ENCODE peak calls at places on chromosomes 4 and X, in seven cellular contexts. One of them, this sample, is unnamed.

GRCh38 chr4:102390438-102390837 is 45.2 kb upstream of the SLC39A8 start:
- DNase-seq in HuH-7.5: no peak
- DNase-seq in midbrain: no peak
- DNase-seq in cardiac muscle cell: peak; percentile 45
- DNase-seq in T-helper 9 cell: no peak
- DNase-seq in Caki2: peak; percentile 26
- DNase-seq in activated CD4-positive, alpha-beta T cell treated with anti-CD3 and anti-CD28 coated beads, Interleukin-2, amount 50 U/mL, for 1 hour: no peak
- DNase-seq in this sample: no peak

GRCh38 chrX:42149786-42150185 is 226.4 kb upstream of the CASK start:
- DNase-seq in T-helper 9 cell: no peak
- DNase-seq in cardiac muscle cell: peak; percentile 75
- DNase-seq in HuH-7.5: no peak
- DNase-seq in activated CD4-positive, alpha-beta T cell treated with anti-CD3 and anti-CD28 coated beads, Interleukin-2, amount 50 U/mL, for 1 hour: no peak
- DNase-seq in Caki2: no peak
- DNase-seq in midbrain: no peak
- DNase-seq in this sample: no peak

GRCh38 chrX:10158279-10158939 is 1.6 kb downstream of the CLCN4 start:
- DNase-seq in Caki2: no peak
- DNase-seq in midbrain: peak; percentile 47
- DNase-seq in HuH-7.5: no peak
- DNase-seq in cardiac muscle cell: no peak
- DNase-seq in activated CD4-positive, alpha-beta T cell treated with anti-CD3 and anti-CD28 coated beads, Interleukin-2, amount 50 U/mL, for 1 hour: no peak
- DNase-seq in T-helper 9 cell: no peak
- DNase-seq in this sample: peak; percentile 50

GRCh38 chr4:95180531-95181315 is 368.1 kb downstream of the UNC5C start:
- DNase-seq in midbrain: no peak
- DNase-seq in HuH-7.5: no peak
- DNase-seq in T-helper 9 cell: no peak
- DNase-seq in activated CD4-positive, alpha-beta T cell treated with anti-CD3 and anti-CD28 coated beads, Interleukin-2, amount 50 U/mL, for 1 hour: no peak
- DNase-seq in Caki2: no peak
- DNase-seq in cardiac muscle cell: no peak
- DNase-seq in this sample: no peak

GRCh38 chr4:169253904-169254303 is 16.9 kb downstream of the SH3RF1 start:
- DNase-seq in activated CD4-positive, alpha-beta T cell treated with anti-CD3 and anti-CD28 coated beads, Interleukin-2, amount 50 U/mL, for 1 hour: no peak
- DNase-seq in midbrain: no peak
- DNase-seq in Caki2: peak; percentile 68
- DNase-seq in HuH-7.5: no peak
- DNase-seq in cardiac muscle cell: peak; percentile 57
- DNase-seq in T-helper 9 cell: no peak
- DNase-seq in this sample: no peak

GRCh38 chr4:38765391-38765790 is 17.4 kb downstream of the TLR10 start:
- DNase-seq in midbrain: no peak
- DNase-seq in HuH-7.5: no peak
- DNase-seq in cardiac muscle cell: no peak
- DNase-seq in T-helper 9 cell: no peak
- DNase-seq in activated CD4-positive, alpha-beta T cell treated with anti-CD3 and anti-CD28 coated beads, Interleukin-2, amount 50 U/mL, for 1 hour: no peak
- DNase-seq in Caki2: no peak
- DNase-seq in this sample: no peak

GRCh38 chrX:41332408-41332987 is 1.5 kb upstream of the DDX3X start:
- DNase-seq in T-helper 9 cell: peak; percentile 36
- DNase-seq in activated CD4-positive, alpha-beta T cell treated with anti-CD3 and anti-CD28 coated beads, Interleukin-2, amount 50 U/mL, for 1 hour: peak; percentile 15
- DNase-seq in cardiac muscle cell: no peak
- DNase-seq in midbrain: peak; percentile 48
- DNase-seq in Caki2: peak; percentile 31
- DNase-seq in HuH-7.5: no peak
- DNase-seq in this sample: no peak

GRCh38 chr4:52837716-52838558 is 24.2 kb upstream of the RASL11B start:
- DNase-seq in HuH-7.5: peak; percentile 83
- DNase-seq in T-helper 9 cell: no peak
- DNase-seq in Caki2: peak; percentile 13
- DNase-seq in cardiac muscle cell: peak; percentile 43
- DNase-seq in midbrain: peak; percentile 5
- DNase-seq in activated CD4-positive, alpha-beta T cell treated with anti-CD3 and anti-CD28 coated beads, Interleukin-2, amount 50 U/mL, for 1 hour: no peak
- DNase-seq in this sample: no peak

GRCh38 chrX:13001961-13002671 is 27.2 kb downstream of the TMSB4X start:
- DNase-seq in cardiac muscle cell: no peak
- DNase-seq in midbrain: no peak
- DNase-seq in T-helper 9 cell: no peak
- DNase-seq in Caki2: no peak
- DNase-seq in HuH-7.5: no peak
- DNase-seq in activated CD4-positive, alpha-beta T cell treated with anti-CD3 and anti-CD28 coated beads, Interleukin-2, amount 50 U/mL, for 1 hour: no peak
- DNase-seq in this sample: no peak

GRCh38 chr4:8252301-8253173 is 17.0 kb upstream of the HTRA3 start:
- DNase-seq in cardiac muscle cell: peak; percentile 95
- DNase-seq in Caki2: no peak
- DNase-seq in midbrain: no peak
- DNase-seq in activated CD4-positive, alpha-beta T cell treated with anti-CD3 and anti-CD28 coated beads, Interleukin-2, amount 50 U/mL, for 1 hour: no peak
- DNase-seq in T-helper 9 cell: no peak
- DNase-seq in HuH-7.5: no peak
- DNase-seq in this sample: no peak

GRCh38 chr4:122539861-122540465 is 80.9 kb downstream of the IL21 start:
- DNase-seq in HuH-7.5: no peak
- DNase-seq in cardiac muscle cell: no peak
- DNase-seq in Caki2: no peak
- DNase-seq in midbrain: no peak
- DNase-seq in activated CD4-positive, alpha-beta T cell treated with anti-CD3 and anti-CD28 coated beads, Interleukin-2, amount 50 U/mL, for 1 hour: no peak
- DNase-seq in T-helper 9 cell: no peak
- DNase-seq in this sample: no peak

GRCh38 chr4:186260504-186261448 is 5.2 kb upstream of the F11 start:
- DNase-seq in HuH-7.5: no peak
- DNase-seq in Caki2: no peak
- DNase-seq in midbrain: no peak
- DNase-seq in T-helper 9 cell: no peak
- DNase-seq in cardiac muscle cell: no peak
- DNase-seq in activated CD4-positive, alpha-beta T cell treated with anti-CD3 and anti-CD28 coated beads, Interleukin-2, amount 50 U/mL, for 1 hour: no peak
- DNase-seq in this sample: no peak

GRCh38 chrX:108590496-108590895 is 145.9 kb downstream of the IRS4 start:
- DNase-seq in T-helper 9 cell: no peak
- DNase-seq in activated CD4-positive, alpha-beta T cell treated with anti-CD3 and anti-CD28 coated beads, Interleukin-2, amount 50 U/mL, for 1 hour: no peak
- DNase-seq in midbrain: no peak
- DNase-seq in Caki2: no peak
- DNase-seq in HuH-7.5: no peak
- DNase-seq in cardiac muscle cell: peak; percentile 23
- DNase-seq in this sample: no peak

GRCh38 chrX:2183193-2183725 is 317.5 kb downstream of the DHRSX start:
- DNase-seq in midbrain: no peak
- DNase-seq in HuH-7.5: no peak
- DNase-seq in activated CD4-positive, alpha-beta T cell treated with anti-CD3 and anti-CD28 coated beads, Interleukin-2, amount 50 U/mL, for 1 hour: no peak
- DNase-seq in Caki2: no peak
- DNase-seq in T-helper 9 cell: no peak
- DNase-seq in cardiac muscle cell: no peak
- DNase-seq in this sample: no peak

GRCh38 chrX:70998402-70999027 is 67.6 kb upstream of the SLC7A3 start:
- DNase-seq in midbrain: peak; percentile 21
- DNase-seq in HuH-7.5: no peak
- DNase-seq in T-helper 9 cell: no peak
- DNase-seq in cardiac muscle cell: peak; percentile 73
- DNase-seq in activated CD4-positive, alpha-beta T cell treated with anti-CD3 and anti-CD28 coated beads, Interleukin-2, amount 50 U/mL, for 1 hour: no peak
- DNase-seq in Caki2: no peak
- DNase-seq in this sample: no peak

GRCh38 chr4:165794834-165795233 is 78.2 kb upstream of the TLL1 start:
- DNase-seq in Caki2: no peak
- DNase-seq in activated CD4-positive, alpha-beta T cell treated with anti-CD3 and anti-CD28 coated beads, Interleukin-2, amount 50 U/mL, for 1 hour: no peak
- DNase-seq in cardiac muscle cell: no peak
- DNase-seq in HuH-7.5: no peak
- DNase-seq in T-helper 9 cell: no peak
- DNase-seq in midbrain: no peak
- DNase-seq in this sample: no peak

GRCh38 chr4:186297013-186297645 is 31.1 kb downstream of the F11 start:
- DNase-seq in cardiac muscle cell: peak; percentile 74
- DNase-seq in activated CD4-positive, alpha-beta T cell treated with anti-CD3 and anti-CD28 coated beads, Interleukin-2, amount 50 U/mL, for 1 hour: no peak
- DNase-seq in Caki2: peak; percentile 38
- DNase-seq in T-helper 9 cell: no peak
- DNase-seq in midbrain: peak; percentile 57
- DNase-seq in HuH-7.5: no peak
- DNase-seq in this sample: peak; percentile 3

GRCh38 chr4:138611721-138612120 is 369.6 kb upstream of the SLC7A11 start:
- DNase-seq in T-helper 9 cell: no peak
- DNase-seq in activated CD4-positive, alpha-beta T cell treated with anti-CD3 and anti-CD28 coated beads, Interleukin-2, amount 50 U/mL, for 1 hour: no peak
- DNase-seq in midbrain: no peak
- DNase-seq in Caki2: no peak
- DNase-seq in HuH-7.5: no peak
- DNase-seq in cardiac muscle cell: no peak
- DNase-seq in this sample: no peak

GRCh38 chrX:107480272-107480671 is 30.8 kb downstream of the FRMPD3 start:
- DNase-seq in T-helper 9 cell: no peak
- DNase-seq in cardiac muscle cell: no peak
- DNase-seq in activated CD4-positive, alpha-beta T cell treated with anti-CD3 and anti-CD28 coated beads, Interleukin-2, amount 50 U/mL, for 1 hour: no peak
- DNase-seq in HuH-7.5: no peak
- DNase-seq in Caki2: no peak
- DNase-seq in midbrain: no peak
- DNase-seq in this sample: no peak